ENCODE peak calls at places on chromosomes 2 and 18, in ten cellular contexts. E is HepG2; O is NCI-H774; B is GM12865; G is fibroblast of villous mesenchyme; M is posterior cingulate gyrus; Q is activated T-helper 1 cell treated with Interleukin-2 at 50 U/mL for 16 hours; P is naive thymus-derived CD4-positive, alpha-beta T cell; F is NCI-H345; W is germinal center. C is an unnamed sample.
A peak's percentile ranks its signal among the peaks of the same experiment; 100 is the strongest.

GRCh38 chr2:174985624-174986023 is 19.6 kb downstream of the CHN1 start:
- DNase-seq in G (peak; percentile 57), E (peak; percentile 14), O (no peak), P (no peak), B (no peak), F (no peak), W (no peak), Q (no peak), M (no peak), C (no peak)

GRCh38 chr2:62576276-62576939 is 70.4 kb upstream of the TMEM17 start:
- DNase-seq in Q (no peak), P (no peak), O (no peak), F (no peak), W (no peak), E (no peak), M (no peak), G (peak; percentile 62), B (no peak), C (no peak)

GRCh38 chr18:61651145-61651879 is 241.5 kb downstream of the RNF152 start:
- DNase-seq in W (no peak), Q (no peak), F (no peak), E (no peak), P (no peak), B (no peak), O (no peak), M (no peak), G (no peak), C (no peak)

GRCh38 chr2:64825831-64826496 is 163.2 kb upstream of the SLC1A4 start:
- DNase-seq in E (no peak), W (no peak), F (no peak), O (no peak), M (no peak), P (no peak), B (no peak), Q (no peak), G (no peak), C (no peak)

GRCh38 chr2:117128471-117128870 is 686.0 kb upstream of the DDX18 start:
- DNase-seq in P (no peak), M (no peak), E (peak; percentile 1), G (no peak), Q (no peak), O (no peak), F (no peak), B (no peak), W (no peak), C (no peak)

GRCh38 chr2:240163056-240163714 is 22.7 kb upstream of the OTOS start:
- DNase-seq in F (no peak), G (no peak), P (no peak), W (no peak), O (no peak), B (no peak), Q (no peak), M (no peak), E (no peak), C (no peak)

GRCh38 chr2:14401838-14402237 is 230.7 kb upstream of the LRATD1 start:
- DNase-seq in G (no peak), M (no peak), Q (no peak), O (peak; percentile 96), P (no peak), F (peak; percentile 93), B (no peak), E (no peak), W (no peak), C (no peak)

GRCh38 chr2:54945401-54946219 is 104.6 kb downstream of the RTN4 start:
- DNase-seq in E (peak; percentile 45), M (peak; percentile 43), W (no peak), F (no peak), P (no peak), B (peak; percentile 72), G (peak; percentile 56), O (no peak), Q (no peak), C (peak; percentile 26)

GRCh38 chr18:79108520-79109215 is 39.5 kb downstream of the ATP9B start:
- DNase-seq in W (no peak), F (no peak), M (no peak), G (no peak), B (no peak), O (no peak), Q (no peak), E (no peak), P (no peak), C (no peak)

GRCh38 chr2:128973566-128973965 is 654.9 kb upstream of the HS6ST1 start:
- DNase-seq in E (no peak), M (no peak), F (no peak), G (no peak), O (no peak), B (no peak), P (no peak), W (no peak), Q (no peak), C (no peak)

GRCh38 chr2:137357641-137358040 is 592.3 kb downstream of the THSD7B start:
- DNase-seq in G (no peak), W (no peak), Q (no peak), O (no peak), E (no peak), F (no peak), B (no peak), M (no peak), P (no peak), C (no peak)